ENCODE peak calls at places on chromosomes 2 and 18, in five cellular contexts. One of them, this sample, is unnamed.

GRCh38 chr18:11752116-11752911 is 63.2 kb downstream of the GNAL start:
- DNase-seq in astrocyte of the spinal cord: peak; percentile 32
- DNase-seq in iPS-NIHi11: peak; percentile 73
- DNase-seq in GOT3: no peak
- DNase-seq in RPMI8226: no peak
- DNase-seq in this sample: no peak

GRCh38 chr2:57371186-57371585 is 675.4 kb upstream of the VRK2 start:
- DNase-seq in astrocyte of the spinal cord: no peak
- DNase-seq in iPS-NIHi11: no peak
- DNase-seq in GOT3: no peak
- DNase-seq in RPMI8226: no peak
- DNase-seq in this sample: no peak

GRCh38 chr2:157256621-157257020 is 884 bp upstream of the GALNT5 start:
- DNase-seq in astrocyte of the spinal cord: no peak
- DNase-seq in iPS-NIHi11: no peak
- DNase-seq in GOT3: no peak
- DNase-seq in RPMI8226: no peak
- DNase-seq in this sample: peak; percentile 22

GRCh38 chr2:129765326-129766158 is 213.9 kb upstream of the RAB6C start:
- DNase-seq in astrocyte of the spinal cord: no peak
- DNase-seq in iPS-NIHi11: no peak
- DNase-seq in GOT3: no peak
- DNase-seq in RPMI8226: no peak
- DNase-seq in this sample: no peak

GRCh38 chr18:56217406-56217805 is 421.0 kb downstream of the TXNL1 start:
- DNase-seq in astrocyte of the spinal cord: no peak
- DNase-seq in iPS-NIHi11: no peak
- DNase-seq in GOT3: no peak
- DNase-seq in RPMI8226: no peak
- DNase-seq in this sample: no peak

GRCh38 chr2:75558786-75559428 is 1.8 kb downstream of the EVA1A start:
- DNase-seq in astrocyte of the spinal cord: peak; percentile 15
- DNase-seq in iPS-NIHi11: no peak
- DNase-seq in GOT3: no peak
- DNase-seq in RPMI8226: no peak
- DNase-seq in this sample: no peak

GRCh38 chr2:54903736-54904554 is 146.3 kb downstream of the RTN4 start:
- DNase-seq in astrocyte of the spinal cord: peak; percentile 98
- DNase-seq in iPS-NIHi11: peak; percentile 33
- DNase-seq in GOT3: peak; percentile 80
- DNase-seq in RPMI8226: no peak
- DNase-seq in this sample: peak; percentile 98

GRCh38 chr2:27710640-27711430 is 47.1 kb downstream of the SLC4A1AP start:
- DNase-seq in astrocyte of the spinal cord: peak; percentile 23
- DNase-seq in iPS-NIHi11: no peak
- DNase-seq in GOT3: no peak
- DNase-seq in RPMI8226: no peak
- DNase-seq in this sample: no peak

GRCh38 chr2:200752332-200752731 is 59.4 kb upstream of the BZW1 start:
- DNase-seq in astrocyte of the spinal cord: no peak
- DNase-seq in iPS-NIHi11: no peak
- DNase-seq in GOT3: no peak
- DNase-seq in RPMI8226: no peak
- DNase-seq in this sample: no peak